ENCODE peak calls at places on chromosome 20, in six cellular contexts. R, U, G, H, N and Q are unnamed samples.

GRCh38 chr20:17622851-17623508 is 53.1 kb downstream of the DSTN start:
- DNase-seq in R (no peak), U (no peak), G (peak), H (peak), N (peak), Q (peak)

GRCh38 chr20:58982406-58983114 is 1.5 kb downstream of the NELFCD start:
- DNase-seq in R (no peak), U (no peak), G (peak), H (no peak), N (no peak), Q (no peak)

GRCh38 chr20:40176442-40176841 is 512.6 kb downstream of the MAFB start:
- DNase-seq in R (no peak), U (no peak), G (no peak), H (no peak), N (no peak), Q (no peak)

GRCh38 chr20:45407067-45407745 is 883 bp upstream of the DBNDD2 start:
- DNase-seq in R (no peak), U (peak), G (peak), H (peak), N (peak), Q (peak)

GRCh38 chr20:59818911-59819310 is 114.5 kb downstream of the SYCP2 start:
- DNase-seq in R (no peak), U (peak), G (peak), H (no peak), N (no peak), Q (no peak)

GRCh38 chr20:276620-277495 is 13.7 kb downstream of the C20orf96 start:
- DNase-seq in R (no peak), U (no peak), G (peak), H (no peak), N (no peak), Q (no peak)

GRCh38 chr20:11249239-11249638 is 575.4 kb upstream of the JAG1 start:
- DNase-seq in R (no peak), U (no peak), G (no peak), H (no peak), N (no peak), Q (no peak)

GRCh38 chr20:32495217-32495565 is 89.9 kb downstream of the NOL4L start:
- DNase-seq in R (no peak), U (no peak), G (no peak), H (no peak), N (no peak), Q (no peak)

GRCh38 chr20:12614764-12615163 is 394.0 kb upstream of the SPTLC3 start:
- DNase-seq in R (no peak), U (no peak), G (no peak), H (no peak), N (no peak), Q (no peak)

GRCh38 chr20:51666126-51666525 is 102.1 kb downstream of the ATP9A start:
- DNase-seq in R (no peak), U (no peak), G (no peak), H (no peak), N (no peak), Q (no peak)

GRCh38 chr20:13102689-13103088 is 93.9 kb downstream of the SPTLC3 start:
- DNase-seq in R (no peak), U (no peak), G (no peak), H (no peak), N (no peak), Q (no peak)

GRCh38 chr20:14959506-14960493 is 622.4 kb upstream of the FLRT3 start:
- DNase-seq in R (peak), U (no peak), G (no peak), H (no peak), N (no peak), Q (no peak)

GRCh38 chr20:25249198-25249931 is 1.5 kb downstream of the PYGB start:
- DNase-seq in R (no peak), U (no peak), G (peak), H (no peak), N (no peak), Q (peak)

GRCh38 chr20:36854343-36855240 is 21.3 kb upstream of the TLDC2 start:
- DNase-seq in R (peak), U (no peak), G (peak), H (no peak), N (no peak), Q (no peak)

GRCh38 chr20:17538517-17539170 is 7.5 kb upstream of the BFSP1 start:
- DNase-seq in R (peak), U (no peak), G (peak), H (no peak), N (no peak), Q (no peak)

GRCh38 chr20:33065785-33066184 is 12.1 kb downstream of the BPIFB3 start:
- DNase-seq in R (no peak), U (no peak), G (no peak), H (no peak), N (no peak), Q (no peak)

GRCh38 chr20:53783768-53784167 is 190.1 kb upstream of the ZNF217 start:
- DNase-seq in R (no peak), U (no peak), G (no peak), H (no peak), N (no peak), Q (no peak)

GRCh38 chr20:2750343-2751251 is 49.8 kb downstream of the CPXM1 start:
- DNase-seq in R (peak), U (peak), G (peak), H (peak), N (peak), Q (no peak)

GRCh38 chr20:52923123-52923543 is 49.0 kb upstream of the TSHZ2 start:
- DNase-seq in R (no peak), U (no peak), G (no peak), H (no peak), N (no peak), Q (no peak)

GRCh38 chr20:60921021-60921622 is 330.9 kb upstream of the CDH4 start:
- DNase-seq in R (peak), U (no peak), G (no peak), H (no peak), N (no peak), Q (no peak)

GRCh38 chr20:22557403-22558276 is 26.7 kb downstream of the FOXA2 start:
- DNase-seq in R (no peak), U (no peak), G (no peak), H (no peak), N (no peak), Q (no peak)

GRCh38 chr20:24697411-24697810 is 228.0 kb downstream of the SYNDIG1 start:
- DNase-seq in R (no peak), U (no peak), G (peak), H (no peak), N (no peak), Q (no peak)

GRCh38 chr20:58453391-58453790 is 61.8 kb downstream of the APCDD1L start:
- DNase-seq in R (no peak), U (no peak), G (no peak), H (no peak), N (no peak), Q (peak)

GRCh38 chr20:3890410-3890751 is 1.2 kb downstream of the PANK2 start:
- DNase-seq in R (no peak), U (no peak), G (no peak), H (no peak), N (no peak), Q (no peak)

GRCh38 chr20:12464036-12464435 is 544.7 kb upstream of the SPTLC3 start:
- DNase-seq in R (no peak), U (no peak), G (no peak), H (no peak), N (no peak), Q (no peak)

GRCh38 chr20:3325864-3326263 is 81.6 kb downstream of the DNAAF9 start:
- DNase-seq in R (no peak), U (no peak), G (no peak), H (no peak), N (no peak), Q (no peak)

GRCh38 chr20:33649201-33649631 is 12.9 kb upstream of the C20orf144 start:
- DNase-seq in R (no peak), U (peak), G (peak), H (no peak), N (peak), Q (peak)

GRCh38 chr20:41098703-41099250 is 38.6 kb upstream of the PLCG1 start:
- DNase-seq in R (no peak), U (no peak), G (no peak), H (no peak), N (no peak), Q (no peak)

DNA sequence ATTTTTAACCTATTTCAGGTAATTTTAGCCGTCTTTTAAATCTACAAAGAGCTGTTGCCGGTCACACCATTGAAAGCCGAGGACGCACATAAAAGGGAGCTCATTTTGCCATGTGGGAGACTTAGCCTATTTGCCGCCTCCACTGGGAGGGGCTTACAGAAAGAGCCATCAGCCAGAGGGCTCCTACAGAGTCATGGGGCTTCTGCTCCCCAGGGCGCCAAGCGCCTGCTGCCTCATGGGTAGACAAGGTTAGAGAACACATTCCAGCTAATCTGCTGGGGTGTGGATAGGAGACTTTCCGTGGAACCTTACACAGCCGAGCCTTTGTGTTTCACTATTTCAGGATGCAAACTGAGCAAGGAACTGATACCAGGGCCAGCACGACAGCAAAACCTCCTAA is 12.6 kb downstream of the PCMTD2 start:
- DNase-seq in R (no peak), U (no peak), G (no peak), H (no peak), N (no peak), Q (no peak)
- H3K27ac ChIP-seq in R (no peak), U (no peak), G (no peak), H (no peak), N (no peak), Q (no peak)

DNA sequence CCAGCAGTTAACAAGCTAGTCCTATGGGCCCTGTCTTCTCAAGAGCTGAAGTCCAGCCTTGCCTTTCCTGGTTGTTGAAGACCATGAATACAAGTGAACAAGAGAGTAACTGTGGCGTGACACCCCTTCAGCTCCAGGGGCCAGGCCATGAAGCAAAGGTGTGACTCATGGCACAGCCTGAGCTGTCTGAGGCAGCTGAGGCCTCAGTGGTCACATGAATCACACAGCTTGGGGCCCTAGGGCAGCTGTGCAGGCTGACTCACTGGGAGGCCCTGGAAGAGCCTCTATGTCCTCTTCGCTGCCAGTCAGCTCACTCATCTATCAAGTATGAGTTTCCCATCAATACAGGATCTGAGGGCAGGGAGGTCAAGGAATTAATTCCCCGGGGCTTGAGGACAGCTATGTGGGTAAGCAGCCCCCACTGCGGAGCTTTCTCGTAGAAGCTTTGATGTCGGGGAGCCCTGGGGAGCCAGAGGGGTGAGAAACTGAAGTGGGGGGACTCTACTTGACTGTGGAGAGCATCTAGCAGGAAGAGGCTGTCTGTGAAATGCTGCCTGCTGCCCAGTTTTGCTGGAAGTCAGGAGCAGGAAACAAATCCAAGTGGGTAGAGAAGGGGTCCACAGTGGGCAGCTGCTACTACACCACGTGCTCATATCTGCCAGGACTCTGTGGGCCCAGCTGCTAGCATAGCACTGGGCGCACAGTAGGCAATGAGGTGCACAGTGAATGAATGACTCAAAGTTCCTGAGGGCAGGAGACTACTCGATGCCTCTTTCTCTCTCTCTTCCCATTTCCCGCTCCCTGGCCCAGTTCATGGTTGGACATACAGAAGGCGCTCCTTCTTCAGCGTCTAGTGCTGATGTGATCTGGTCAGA is 13.7 kb upstream of the FAM83C start:
- DNase-seq in R (peak), U (no peak), G (peak), H (peak), N (peak), Q (no peak)
- TF ChIP-seq POLR2A in R (no peak), U (no peak), G (peak), H (no peak), N (peak), Q (no peak)

GRCh38 chr20:50574586-50574985 is 64.4 kb downstream of the PTPN1 start:
- DNase-seq in R (no peak), U (no peak), G (peak), H (no peak), N (peak), Q (no peak)

GRCh38 chr20:50574108-50574507 is 63.9 kb downstream of the PTPN1 start:
- DNase-seq in R (no peak), U (no peak), G (peak), H (no peak), N (peak), Q (no peak)

GRCh38 chr20:50575869-50576720 is 65.9 kb downstream of the PTPN1 start:
- DNase-seq in R (peak), U (peak), G (peak), H (peak), N (peak), Q (peak)

GRCh38 chr20:50571466-50571865 is 61.3 kb downstream of the PTPN1 start:
- DNase-seq in R (no peak), U (no peak), G (peak), H (no peak), N (no peak), Q (no peak)

GRCh38 chr20:50572922-50573777 is 63.0 kb downstream of the PTPN1 start:
- DNase-seq in R (no peak), U (no peak), G (peak), H (no peak), N (peak), Q (peak)
- H3K4me3 ChIP-seq in R (no peak), U (no peak), G (no peak), H (no peak), N (no peak), Q (no peak)

GRCh38 chr20:38195521-38195920 is 30.5 kb upstream of the TGM2 start:
- DNase-seq in R (no peak), U (no peak), G (peak), H (no peak), N (no peak), Q (no peak)

GRCh38 chr20:38197217-38198008 is 32.3 kb upstream of the TGM2 start:
- DNase-seq in R (no peak), U (no peak), G (peak), H (no peak), N (no peak), Q (no peak)

GRCh38 chr20:38195041-38195504 is 30.0 kb upstream of the TGM2 start:
- DNase-seq in R (no peak), U (no peak), G (peak), H (no peak), N (no peak), Q (no peak)

GRCh38 chr20:38196016-38196415 is 30.9 kb upstream of the TGM2 start:
- DNase-seq in R (no peak), U (no peak), G (peak), H (no peak), N (no peak), Q (no peak)

GRCh38 chr20:38196592-38196991 is 31.5 kb upstream of the TGM2 start:
- DNase-seq in R (no peak), U (peak), G (peak), H (peak), N (peak), Q (peak)
- H3K27ac ChIP-seq in R (no peak), U (no peak), G (no peak), H (no peak), N (no peak), Q (no peak)